ENCODE peak calls at places on chromosomes 4 and X, in six cellular contexts. H is NB4, U is left ventricle myocardium inferior, Z is Panc1, N is ovary, A is uterus. S is an unnamed sample.

GRCh38 chr4:104494822-104495559 is at the start of gene CXXC4:
- DNase-seq in N (peak), A (peak), U (peak), H (peak), Z (no peak), S (peak)

GRCh38 chrX:151384807-151385206 is 12.2 kb upstream of the VMA21 start:
- DNase-seq in A (no peak), Z (no peak), H (no peak), U (no peak), N (no peak), S (no peak)

GRCh38 chrX:49309401-49309981 is 6.0 kb downstream of the GAGE10 start:
- DNase-seq in N (no peak), A (no peak), U (no peak), H (no peak), Z (no peak), S (no peak)

GRCh38 chrX:2819345-2820130 is 9.2 kb upstream of the GYG2 start:
- DNase-seq in Z (no peak), U (no peak), A (no peak), N (no peak), H (peak), S (peak)

GRCh38 chr4:98522603-98523395 is 135.6 kb downstream of the TSPAN5 start:
- DNase-seq in Z (peak), H (no peak), N (no peak), U (no peak), A (no peak), S (no peak)

GRCh38 chr4:143711543-143712159 is 11.2 kb upstream of the FREM3 start:
- DNase-seq in N (no peak), U (no peak), H (no peak), Z (no peak), A (no peak), S (no peak)

GRCh38 chr4:13322681-13323101 is 161.4 kb downstream of the RAB28 start:
- DNase-seq in N (no peak), H (no peak), A (no peak), U (no peak), Z (no peak), S (no peak)

GRCh38 chrX:2516612-2517011 is 15.8 kb upstream of the DHRSX start:
- DNase-seq in A (no peak), U (no peak), H (no peak), Z (no peak), N (no peak), S (peak)

GRCh38 chr4:120703908-120704307 is 218.6 kb downstream of the PRDM5 start:
- DNase-seq in Z (no peak), N (no peak), U (no peak), A (no peak), H (peak), S (no peak)

GRCh38 chr4:54543088-54543795 is 114.5 kb upstream of the KIT start:
- DNase-seq in Z (no peak), N (no peak), A (no peak), H (no peak), U (no peak), S (no peak)

GRCh38 chr4:145565328-145565727 is 53.9 kb upstream of the MMAA start:
- DNase-seq in Z (no peak), A (no peak), N (no peak), H (peak), U (no peak), S (peak)

GRCh38 chr4:6246170-6246634 is 23.4 kb upstream of the WFS1 start:
- DNase-seq in H (no peak), A (no peak), Z (no peak), U (no peak), N (no peak), S (no peak)
- H3K4me3 ChIP-seq in H (no peak), A (no peak), Z (no peak), U (peak), N (no peak), S (no peak)

DNA sequence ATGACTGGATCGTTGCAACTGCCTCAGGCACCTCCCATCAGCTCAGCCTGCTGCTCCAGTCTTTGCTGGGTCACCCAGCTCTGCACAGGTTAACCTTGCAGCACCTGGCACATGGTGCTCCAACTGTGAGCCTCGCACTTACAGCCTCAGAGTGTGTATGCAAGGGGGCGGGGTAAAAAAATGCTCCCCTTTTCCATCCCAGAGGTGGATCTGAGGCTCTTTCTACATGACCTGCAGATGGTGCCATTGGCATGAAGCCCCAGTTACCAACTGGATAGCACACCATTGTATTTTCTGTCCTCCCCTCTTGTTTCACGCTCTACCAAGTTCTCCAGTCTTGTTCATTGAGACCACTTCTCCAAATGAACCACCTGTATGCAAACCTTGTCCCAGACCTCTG is 46.2 kb upstream of the TRPC3 start:
- DNase-seq in A (no peak), N (no peak), U (no peak), Z (no peak), H (peak), S (no peak)
- TF ChIP-seq CTCF in A (no peak), N (no peak), U (peak), Z (no peak), H (no peak), S (no peak)

GRCh38 chrX:137852502-137852901 is 286.6 kb downstream of the ZIC3 start:
- DNase-seq in N (no peak), Z (no peak), A (no peak), H (no peak), U (no peak), S (no peak)

GRCh38 chrX:137848291-137848905 is 282.5 kb downstream of the ZIC3 start:
- DNase-seq in A (no peak), N (no peak), H (no peak), Z (no peak), U (no peak), S (no peak)
- H3K4me3 ChIP-seq in A (no peak), N (no peak), H (no peak), Z (no peak), U (no peak), S (no peak)

DNA sequence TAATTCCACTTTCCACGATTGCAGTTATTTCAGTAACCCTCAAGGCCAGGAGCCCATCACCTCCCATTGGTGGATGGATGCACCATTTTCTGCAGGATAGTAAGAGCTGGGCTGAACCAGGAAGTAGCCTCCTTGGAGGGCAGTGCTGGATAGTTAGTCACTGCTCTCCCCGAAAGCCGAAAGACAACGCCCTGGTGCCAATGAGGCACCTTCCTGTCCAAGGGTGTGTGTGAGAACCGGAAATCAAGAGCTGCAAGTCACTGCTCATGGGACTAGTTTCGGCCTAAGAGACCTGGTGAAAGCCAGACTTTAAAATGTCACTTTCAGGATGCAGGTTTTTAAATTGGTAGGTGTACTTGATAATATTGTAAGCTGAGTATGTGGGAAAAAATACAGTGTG is 203.8 kb upstream of the HS3ST1 start:
- DNase-seq in A (no peak), N (no peak), Z (no peak), U (no peak), H (no peak), S (peak)
- TF ChIP-seq CTCF in A (no peak), N (no peak), Z (no peak), U (no peak), H (no peak), S (no peak)

GRCh38 chr4:2812985-2813384 is 20.1 kb downstream of the SH3BP2 start:
- DNase-seq in A (no peak), H (peak), Z (no peak), N (no peak), U (no peak), S (peak)
- H3K4me3 ChIP-seq in A (peak), H (peak), Z (no peak), N (peak), U (peak), S (peak)

GRCh38 chrX:133781174-133781573 is 204.2 kb downstream of the GPC3 start:
- DNase-seq in N (no peak), A (no peak), H (no peak), Z (no peak), U (no peak), S (no peak)

GRCh38 chrX:133776072-133776471 is 209.3 kb downstream of the GPC3 start:
- DNase-seq in Z (no peak), A (no peak), H (peak), U (peak), N (no peak), S (peak)
- TF ChIP-seq CTCF in Z (peak), A (no peak), H (peak), U (peak), N (no peak), S (peak)

DNA sequence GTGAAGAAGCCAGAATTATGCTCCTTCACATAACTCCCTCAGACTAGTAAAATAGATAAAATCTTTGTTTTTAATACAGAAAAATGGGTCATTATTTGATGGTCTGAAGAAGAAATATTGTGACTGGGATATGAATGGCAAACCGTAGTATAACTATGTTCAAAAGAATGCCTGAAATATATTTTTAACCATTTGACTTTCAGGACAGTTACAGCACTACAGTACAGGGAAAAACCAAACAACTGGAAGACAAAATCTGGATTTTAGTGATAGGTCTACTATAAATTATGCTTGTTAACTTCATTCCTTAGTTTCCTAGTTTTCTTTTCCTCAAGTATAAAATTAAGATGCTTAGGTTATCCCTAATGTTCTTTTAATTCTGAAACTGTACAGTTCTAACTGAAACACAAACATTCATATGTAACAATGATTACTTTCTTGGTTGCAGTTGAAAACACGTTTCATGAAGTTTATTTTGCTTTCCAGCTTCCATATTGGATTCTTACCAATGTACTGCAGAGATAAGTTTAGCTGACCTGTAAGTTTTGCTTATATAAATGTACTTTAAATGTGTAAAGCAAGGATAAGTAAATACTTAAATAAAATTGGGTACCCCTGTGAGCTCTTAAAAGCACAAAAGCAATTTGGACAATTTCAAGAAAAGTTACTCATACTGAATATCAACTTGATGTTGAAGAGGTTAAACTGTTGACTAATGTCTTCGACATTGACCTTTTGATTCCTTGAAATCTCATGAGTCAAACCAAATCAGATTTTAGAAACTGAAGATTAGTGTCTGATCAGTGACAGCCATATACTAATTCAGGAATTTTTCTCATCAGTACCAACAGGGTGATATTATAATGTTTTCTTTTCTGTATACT is 895 bp downstream of the AFP start:
- DNase-seq in N (no peak), Z (no peak), U (no peak), A (no peak), H (no peak), S (no peak)
- H3K4me3 ChIP-seq in N (no peak), Z (no peak), U (no peak), A (no peak), H (no peak), S (no peak)

S was measured in GM12865.